ENCODE peak calls at places on chromosomes 3 and 15, in eight cellular contexts. U, D, H, Z, F, Q, N and C are unnamed samples.

GRCh38 chr3:85525264-85525663 is 566.5 kb downstream of the CADM2 start:
- DNase-seq in Q (no peak), Z (no peak), D (no peak), F (no peak), U (no peak), N (no peak), H (no peak), C (no peak)

GRCh38 chr15:74193305-74193718 is 9.3 kb downstream of the STRA6 start:
- DNase-seq in N (no peak), H (no peak), Q (peak; percentile 87), D (no peak), F (peak; percentile 96), Z (no peak), U (no peak), C (peak; percentile 20)

GRCh38 chr15:36415643-36416042 is 163.8 kb upstream of the CDIN1 start:
- DNase-seq in Q (peak; percentile 66), U (no peak), H (no peak), F (peak; percentile 75), D (no peak), Z (no peak), N (peak; percentile 70), C (no peak)

GRCh38 chr15:58462973-58463663 is 31.3 kb downstream of the LIPC start:
- DNase-seq in Z (no peak), F (no peak), U (no peak), H (no peak), N (no peak), Q (no peak), D (no peak), C (no peak)

GRCh38 chr3:111012388-111013248 is 59.0 kb upstream of the NECTIN3 start:
- DNase-seq in Q (no peak), Z (no peak), U (no peak), H (no peak), D (peak; percentile 25), F (no peak), N (no peak), C (no peak)

GRCh38 chr3:156409694-156410093 is 145.2 kb downstream of the SSR3 start:
- DNase-seq in Z (no peak), F (peak; percentile 65), N (no peak), H (no peak), D (no peak), Q (no peak), U (no peak), C (no peak)

GRCh38 chr15:91109885-91110284 is 9.8 kb downstream of the SV2B start:
- DNase-seq in N (no peak), Q (no peak), F (no peak), H (no peak), Z (no peak), U (no peak), D (no peak), C (no peak)

GRCh38 chr3:104546301-104546700 is 820.4 kb upstream of the ALCAM start:
- DNase-seq in U (no peak), F (no peak), D (no peak), Z (no peak), N (no peak), Q (no peak), H (no peak), C (no peak)

GRCh38 chr3:36911990-36912804 is 32.7 kb downstream of the TRANK1 start:
- DNase-seq in Z (no peak), H (no peak), Q (peak; percentile 27), U (peak; percentile 80), D (no peak), F (peak; percentile 86), N (no peak), C (no peak)

GRCh38 chr3:58386966-58387365 is 46.7 kb downstream of the PDHB start:
- DNase-seq in F (peak; percentile 83), N (no peak), H (no peak), U (no peak), Z (no peak), D (peak; percentile 31), Q (no peak), C (no peak)

GRCh38 chr3:84961492-84962255 is 2.9 kb downstream of the CADM2 start:
- DNase-seq in U (no peak), Q (no peak), N (no peak), Z (no peak), D (no peak), H (no peak), F (no peak), C (peak; percentile 74)

GRCh38 chr15:46676233-46677206 is 1040.8 kb upstream of the SEMA6D start:
- DNase-seq in Z (no peak), U (no peak), Q (no peak), D (no peak), F (no peak), N (no peak), H (no peak), C (no peak)

GRCh38 chr3:36196058-36196457 is 184.2 kb upstream of the STAC start:
- DNase-seq in Z (no peak), N (no peak), U (no peak), F (no peak), Q (no peak), D (no peak), H (no peak), C (no peak)

GRCh38 chr15:35306361-35306981 is 221.4 kb upstream of the NANOGP8 start:
- DNase-seq in F (peak; percentile 88), N (no peak), U (no peak), D (peak; percentile 35), Q (no peak), H (peak; percentile 8), Z (no peak), C (no peak)

GRCh38 chr3:156750874-156751245 is 75.3 kb upstream of the LEKR1 start:
- DNase-seq in Q (no peak), Z (no peak), N (no peak), U (no peak), D (peak; percentile 67), F (peak; percentile 72), H (no peak), C (no peak)

GRCh38 chr3:172279191-172279640 is 169.0 kb downstream of the GHSR start:
- DNase-seq in D (no peak), U (no peak), F (peak; percentile 64), Z (no peak), N (no peak), H (no peak), Q (no peak), C (no peak)

GRCh38 chr15:47337836-47338235 is 379.5 kb upstream of the SEMA6D start:
- DNase-seq in F (no peak), Q (no peak), H (no peak), U (no peak), D (no peak), Z (no peak), N (no peak), C (no peak)

GRCh38 chr15:48422401-48422800 is 91.2 kb downstream of the DUT start:
- DNase-seq in N (no peak), Z (no peak), D (no peak), Q (no peak), F (no peak), U (no peak), H (no peak), C (no peak)

GRCh38 chr15:59222106-59222505 is 15.5 kb downstream of the LDHAL6B start:
- DNase-seq in Z (no peak), F (peak; percentile 88), D (no peak), H (no peak), U (no peak), Q (peak; percentile 64), N (peak; percentile 70), C (no peak)

GRCh38 chr15:38671675-38672141 is 107.1 kb upstream of the RASGRP1 start:
- DNase-seq in N (no peak), D (no peak), U (no peak), F (no peak), Z (no peak), H (no peak), Q (no peak), C (no peak)

GRCh38 chr3:153961498-153961897 is 159.7 kb upstream of the ARHGEF26 start:
- DNase-seq in H (no peak), D (peak; percentile 8), Z (no peak), Q (no peak), F (no peak), N (no peak), U (no peak), C (no peak)

GRCh38 chr3:9826815-9827574 is 16.8 kb downstream of the RPUSD3 start:
- DNase-seq in Q (no peak), N (no peak), Z (no peak), F (no peak), D (no peak), H (no peak), U (no peak), C (no peak)

GRCh38 chr15:80478075-80478474 is 73.9 kb downstream of the ARNT2 start:
- DNase-seq in U (no peak), Q (no peak), Z (no peak), H (no peak), N (no peak), D (no peak), F (peak; percentile 91), C (no peak)

GRCh38 chr3:66035763-66036477 is 2.8 kb downstream of the MAGI1 start:
- DNase-seq in D (peak; percentile 44), N (no peak), Z (no peak), H (no peak), Q (no peak), U (no peak), F (peak; percentile 70), C (no peak)
- TF ChIP-seq CTCF in D (no peak), N (no peak), Z (no peak), H (no peak), Q (no peak), U (no peak), F (no peak), C (no peak)

GRCh38 chr3:77325702-77326101 is 285.8 kb downstream of the ROBO2 start:
- DNase-seq in Q (no peak), Z (no peak), U (no peak), F (no peak), N (no peak), D (no peak), H (no peak), C (no peak)
- TF ChIP-seq CTCF in Q (no peak), Z (no peak), U (no peak), F (no peak), N (no peak), D (no peak), H (no peak), C (no peak)

GRCh38 chr15:40806672-40807027 is 239 bp upstream of the ZFYVE19 start:
- DNase-seq in N (no peak), H (no peak), U (no peak), F (no peak), Z (no peak), D (no peak), Q (no peak), C (no peak)

GRCh38 chr15:40803688-40804087 is 3.2 kb upstream of the ZFYVE19 start:
- DNase-seq in F (no peak), Z (no peak), N (no peak), U (no peak), Q (no peak), H (no peak), D (no peak), C (peak; percentile 12)

GRCh38 chr15:40807888-40808194 is 568 bp upstream of the DNAJC17 start:
- DNase-seq in H (no peak), Z (no peak), F (no peak), D (no peak), U (no peak), N (no peak), Q (no peak), C (no peak)

GRCh38 chr15:40809051-40809450 is 1.8 kb upstream of the DNAJC17 start:
- DNase-seq in N (no peak), F (no peak), H (no peak), U (peak; percentile 46), Z (no peak), D (no peak), Q (no peak), C (no peak)

GRCh38 chr15:40807028-40807887 is at the start of the genes DNAJC17 and ZFYVE19:
- DNase-seq in Q (peak; percentile 90), F (peak; percentile 94), H (peak; percentile 89), Z (peak; percentile 98), N (peak; percentile 77), D (peak; percentile 99), U (peak; percentile 89), C (peak; percentile 98)
- TF ChIP-seq CTCF in Q (no peak), F (no peak), H (peak; percentile 30), Z (no peak), N (peak; percentile 6), D (peak; percentile 9), U (no peak), C (peak; percentile 7)

GRCh38 chr3:178947738-178948137 is 123.9 kb downstream of the ZMAT3 start:
- DNase-seq in Q (no peak), U (no peak), D (no peak), Z (no peak), H (no peak), F (no peak), N (no peak), C (no peak)
- TF ChIP-seq CTCF in Q (no peak), U (peak; percentile 16), D (peak; percentile 7), Z (no peak), H (no peak), F (no peak), N (no peak), C (no peak)